ENCODE peak calls at places on chromosomes 5 and 9, in ten cellular contexts. T is AG04449; H is activated T-helper 1 cell treated with Interleukin-2 at 50 U/mL for 16 hours; G is AG10803; U is GM12865; P is T-helper 2 cell; S is T-helper 17 cell; D is RWPE1; I is CD8-positive, alpha-beta memory T cell; X is dorsolateral prefrontal cortex. Q is an unnamed sample.
A peak's percentile ranks its signal among the peaks of the same experiment; 100 is the strongest.

GRCh38 chr9:133429216-133429613 is 7.0 kb downstream of the ADAMTS13 start:
- DNase-seq in S (no peak), X (no peak), T (no peak), P (no peak), H (no peak), D (no peak), G (no peak), I (no peak), U (no peak), Q (no peak)

GRCh38 chr5:980941-981340 is 27.7 kb upstream of the NKD2 start:
- DNase-seq in X (no peak), H (no peak), T (no peak), D (peak; percentile 54), S (no peak), U (no peak), P (no peak), I (no peak), G (peak; percentile 55), Q (no peak)

GRCh38 chr5:36573441-36573840 is 33.0 kb upstream of the SLC1A3 start:
- DNase-seq in I (no peak), U (no peak), H (no peak), D (peak; percentile 85), S (no peak), G (peak; percentile 63), X (no peak), T (peak; percentile 21), P (no peak), Q (peak; percentile 83)

GRCh38 chr5:62494772-62495171 is 82.2 kb downstream of the IPO11 start:
- DNase-seq in I (no peak), D (no peak), G (no peak), T (no peak), X (no peak), S (no peak), P (no peak), H (no peak), U (no peak), Q (no peak)

GRCh38 chr5:41503860-41504259 is 6.5 kb downstream of the PLCXD3 start:
- DNase-seq in H (no peak), S (no peak), D (no peak), I (no peak), P (no peak), G (no peak), T (no peak), U (no peak), X (no peak), Q (no peak)

GRCh38 chr9:82797539-82797938 is 265.4 kb downstream of the RASEF start:
- DNase-seq in T (no peak), U (no peak), S (no peak), X (no peak), D (no peak), I (no peak), P (no peak), G (no peak), H (no peak), Q (no peak)

GRCh38 chr9:22107202-22107601 is 98.1 kb upstream of the CDKN2B start:
- DNase-seq in I (no peak), P (no peak), D (no peak), U (no peak), T (no peak), G (no peak), X (no peak), H (no peak), S (no peak), Q (peak; percentile 95)

GRCh38 chr9:28409919-28410318 is 836.6 kb upstream of the C9orf72 start:
- DNase-seq in H (no peak), I (no peak), P (no peak), G (no peak), U (no peak), S (no peak), X (no peak), T (no peak), D (no peak), Q (no peak)

GRCh38 chr9:72807765-72808445 is 144.9 kb downstream of the ALDH1A1 start:
- DNase-seq in X (no peak), D (no peak), H (no peak), T (no peak), S (no peak), P (no peak), G (no peak), I (no peak), U (peak; percentile 17), Q (no peak)

GRCh38 chr5:77935516-77936364 is 159.6 kb upstream of the TBCA start:
- DNase-seq in I (no peak), H (no peak), G (peak; percentile 61), D (no peak), U (peak; percentile 52), X (no peak), T (no peak), P (no peak), S (no peak), Q (no peak)

GRCh38 chr5:32059779-32060178 is 114.3 kb downstream of the GOLPH3 start:
- DNase-seq in X (no peak), G (no peak), D (peak; percentile 85), S (no peak), I (no peak), T (no peak), H (no peak), U (no peak), P (no peak), Q (peak; percentile 79)

GRCh38 chr5:126043684-126044083 is 379.5 kb upstream of the GRAMD2B start:
- DNase-seq in S (no peak), D (no peak), X (no peak), U (no peak), P (no peak), H (no peak), T (no peak), G (no peak), I (no peak), Q (no peak)

GRCh38 chr9:71446499-71447411 is 321.6 kb downstream of the CEMIP2 start:
- DNase-seq in S (peak; percentile 7), X (peak; percentile 29), D (peak; percentile 62), T (no peak), U (peak; percentile 65), H (no peak), P (no peak), G (peak; percentile 38), I (no peak), Q (peak; percentile 50)

GRCh38 chr5:130385619-130386018 is 481.4 kb downstream of the CHSY3 start:
- DNase-seq in P (no peak), H (no peak), D (no peak), U (no peak), S (no peak), T (no peak), X (no peak), G (no peak), I (no peak), Q (no peak)

GRCh38 chr9:122202099-122202498 is 26.7 kb downstream of the LHX6 start:
- DNase-seq in G (no peak), U (no peak), P (no peak), H (no peak), T (no peak), S (no peak), I (no peak), X (no peak), D (no peak), Q (no peak)

GRCh38 chr5:171152382-171152781 is 156.7 kb upstream of the TLX3 start:
- DNase-seq in P (no peak), G (peak; percentile 31), S (no peak), X (no peak), I (no peak), U (no peak), T (no peak), H (no peak), D (peak; percentile 27), Q (peak; percentile 49)

GRCh38 chr5:169164481-169164925 is 136.4 kb downstream of the SLIT3 start:
- DNase-seq in U (no peak), G (peak; percentile 80), T (no peak), P (no peak), H (no peak), S (no peak), D (peak; percentile 98), I (no peak), X (no peak), Q (no peak)

GRCh38 chr5:4258170-4258569 is 662.5 kb downstream of the IRX1 start:
- DNase-seq in U (no peak), G (no peak), H (no peak), X (no peak), I (no peak), D (no peak), P (no peak), T (no peak), S (no peak), Q (no peak)

GRCh38 chr5:82396871-82397514 is 118.8 kb upstream of the RPS23 start:
- DNase-seq in T (peak; percentile 100), G (peak; percentile 100), D (peak; percentile 73), P (no peak), U (no peak), X (peak; percentile 22), H (no peak), S (no peak), I (no peak), Q (peak; percentile 100)

GRCh38 chr5:149229298-149229937 is 42.2 kb upstream of the AFAP1L1 start:
- DNase-seq in P (no peak), S (no peak), U (no peak), G (no peak), T (no peak), I (no peak), X (no peak), H (no peak), D (no peak), Q (no peak)

Q was measured in iris pigment epithelial cell.